ENCODE peak calls at places on chromosomes 6 and 20, in four cellular contexts. X is GM03348, S is brain microvascular endothelial cell, E is GM10248. J is an unnamed sample.

GRCh38 chr6:155050311-155050710 is 55.2 kb downstream of the TIAM2 start:
- DNase-seq in X (no peak), S (peak), E (peak), J (no peak)

GRCh38 chr6:24658573-24659511 is 7.9 kb downstream of the TDP2 start:
- DNase-seq in X (peak), S (peak), E (no peak), J (peak)

GRCh38 chr20:47668313-47669156 is 116.7 kb downstream of the SULF2 start:
- DNase-seq in X (no peak), S (no peak), E (no peak), J (no peak)

GRCh38 chr6:105087571-105088211 is 92.1 kb downstream of the POPDC3 start:
- DNase-seq in X (peak), S (peak), E (peak), J (peak)

GRCh38 chr20:59583428-59584277 is 20.7 kb upstream of the PHACTR3 start:
- DNase-seq in X (peak), S (no peak), E (no peak), J (peak)

GRCh38 chr6:52297433-52297832 is 12.9 kb upstream of the MCM3 start:
- DNase-seq in X (no peak), S (no peak), E (peak), J (no peak)

GRCh38 chr6:134932121-134932520 is 17.8 kb downstream of the ALDH8A1 start:
- DNase-seq in X (no peak), S (no peak), E (no peak), J (no peak)

GRCh38 chr6:2081155-2082138 is 164.0 kb downstream of the GMDS start:
- DNase-seq in X (no peak), S (no peak), E (peak), J (no peak)

GRCh38 chr6:5838656-5839396 is 167.9 kb downstream of the NRN1 start:
- DNase-seq in X (no peak), S (no peak), E (no peak), J (no peak)

GRCh38 chr6:29847871-29848630 is 20.4 kb downstream of the HLA-G start:
- DNase-seq in X (peak), S (peak), E (peak), J (peak)

GRCh38 chr20:32681175-32682084 is 7.7 kb upstream of the C20orf203 start:
- DNase-seq in X (no peak), S (no peak), E (no peak), J (no peak)

GRCh38 chr6:43773981-43774775 is 4.2 kb downstream of the VEGFA start:
- DNase-seq in X (no peak), S (no peak), E (no peak), J (no peak)

GRCh38 chr6:109610555-109610954 is 80.4 kb downstream of the AK9 start:
- DNase-seq in X (peak), S (no peak), E (no peak), J (peak)

GRCh38 chr6:116500969-116501433 is 10.4 kb upstream of the CALHM5 start:
- DNase-seq in X (no peak), S (peak), E (no peak), J (no peak)

GRCh38 chr20:31494131-31494530 is 19.0 kb downstream of the REM1 start:
- DNase-seq in X (peak), S (no peak), E (no peak), J (peak)

GRCh38 chr6:11324453-11325023 is 92.1 kb upstream of the NEDD9 start:
- DNase-seq in X (no peak), S (peak), E (peak), J (no peak)

GRCh38 chr6:76435174-76435573 is 362.7 kb upstream of the IMPG1 start:
- DNase-seq in X (no peak), S (peak), E (no peak), J (no peak)

GRCh38 chr6:2361195-2361594 is 115.8 kb upstream of the GMDS start:
- DNase-seq in X (no peak), S (no peak), E (no peak), J (no peak)

GRCh38 chr20:23668477-23668951 is 20.3 kb downstream of the CST4 start:
- DNase-seq in X (peak), S (peak), E (peak), J (peak)

GRCh38 chr6:94417364-94417763 is 998.0 kb upstream of the EPHA7 start:
- DNase-seq in X (no peak), S (no peak), E (no peak), J (no peak)

GRCh38 chr20:5400164-5400762 is 83.5 kb upstream of the PROKR2 start:
- DNase-seq in X (peak), S (peak), E (no peak), J (peak)

GRCh38 chr20:7883741-7884140 is 56.5 kb downstream of the HAO1 start:
- DNase-seq in X (no peak), S (no peak), E (no peak), J (no peak)

GRCh38 chr20:23114018-23114417 is 27.9 kb upstream of the CD93 start:
- DNase-seq in X (no peak), S (no peak), E (no peak), J (no peak)

GRCh38 chr6:42177514-42178364 is 4.6 kb downstream of the GUCA1A start:
- DNase-seq in X (no peak), S (no peak), E (no peak), J (no peak)

GRCh38 chr6:163311830-163312229 is 102.7 kb upstream of the QKI start:
- DNase-seq in X (no peak), S (peak), E (no peak), J (no peak)

GRCh38 chr6:56683882-56684281 is 41.2 kb upstream of the DST start:
- DNase-seq in X (peak), S (peak), E (no peak), J (peak)

GRCh38 chr20:58880994-58881752 is 28.7 kb downstream of the GNAS start:
- DNase-seq in X (no peak), S (no peak), E (no peak), J (no peak)

GRCh38 chr6:79947191-79948173 is at the start of gene ELOVL4:
- DNase-seq in X (peak), S (peak), E (peak), J (peak)

GRCh38 chr6:112511441-112511840 is 164.3 kb downstream of the RFPL4B start:
- DNase-seq in X (no peak), S (no peak), E (no peak), J (no peak)

GRCh38 chr20:51327251-51327841 is 215.2 kb downstream of the NFATC2 start:
- DNase-seq in X (peak), S (peak), E (no peak), J (peak)

GRCh38 chr20:42313704-42314103 is 695.5 kb upstream of the CHD6 start:
- DNase-seq in X (no peak), S (no peak), E (no peak), J (no peak)

GRCh38 chr20:33751775-33752174 is 20.0 kb downstream of the ZNF341 start:
- DNase-seq in X (no peak), S (no peak), E (no peak), J (no peak)

GRCh38 chr20:1034420-1034799 is 32.3 kb upstream of the RSPO4 start:
- DNase-seq in X (no peak), S (no peak), E (no peak), J (no peak)

GRCh38 chr6:168046696-168047095 is 32.3 kb downstream of the FRMD1 start:
- DNase-seq in X (no peak), S (no peak), E (no peak), J (no peak)

GRCh38 chr20:19539191-19539590 is 218.9 kb upstream of the RIN2 start:
- DNase-seq in X (no peak), S (no peak), E (no peak), J (no peak)